ENCODE peak calls at places on chromosomes 13 and 19, in four cellular contexts. I, G, U and Y are unnamed samples.

GRCh38 chr13:112057434-112057735 is 9.6 kb upstream of the SOX1 start:
- DNase-seq in I (no peak), U (no peak), G (no peak), Y (no peak)

GRCh38 chr19:3586124-3586626 is 897 bp downstream of the GIPC3 start:
- DNase-seq in U (no peak), G (peak), I (no peak), Y (no peak)

GRCh38 chr19:30078381-30078910 is 136.4 kb downstream of the URI1 start:
- DNase-seq in I (peak), U (no peak), G (no peak), Y (peak)

GRCh38 chr13:113176292-113176691 is 17.8 kb downstream of the PROZ start:
- DNase-seq in U (no peak), G (no peak), I (peak), Y (no peak)

GRCh38 chr13:80716610-80717081 is 375.7 kb upstream of the SPRY2 start:
- DNase-seq in G (peak), U (no peak), I (no peak), Y (no peak)

GRCh38 chr13:113551081-113552000 is 33.2 kb upstream of the TFDP1 start:
- DNase-seq in I (no peak), G (peak), U (peak), Y (peak)

GRCh38 chr13:73303858-73304257 is 245.1 kb downstream of the KLF5 start:
- DNase-seq in I (no peak), U (no peak), G (no peak), Y (no peak)

GRCh38 chr13:45314822-45315221 is 26.2 kb downstream of the TPT1 start:
- DNase-seq in U (no peak), I (no peak), G (no peak), Y (no peak)

GRCh38 chr19:58350871-58351557 is 2.3 kb downstream of the A1BG start:
- DNase-seq in G (no peak), U (no peak), I (no peak), Y (no peak)

GRCh38 chr13:66972659-66973058 is 257.5 kb downstream of the PCDH9 start:
- DNase-seq in G (no peak), U (no peak), I (no peak), Y (no peak)

GRCh38 chr19:30071871-30072270 is 129.8 kb downstream of the URI1 start:
- DNase-seq in I (peak), G (peak), U (no peak), Y (peak)

GRCh38 chr19:15629003-15629880 is 11.5 kb upstream of the CYP4F3 start:
- DNase-seq in I (peak), G (peak), U (peak), Y (peak)

GRCh38 chr13:91292630-91293221 is 54.8 kb upstream of the MIR17HG start:
- DNase-seq in G (no peak), I (no peak), U (no peak), Y (no peak)

GRCh38 chr13:40440990-40441820 is 225.2 kb downstream of the FOXO1 start:
- DNase-seq in G (peak), U (peak), I (peak), Y (peak)

GRCh38 chr19:54160182-54160811 is 776 bp upstream of the LENG1 start:
- DNase-seq in U (no peak), G (no peak), I (no peak), Y (no peak)

GRCh38 chr13:63024458-63024857 is 1608.8 kb upstream of the PCDH20 start:
- DNase-seq in U (no peak), G (no peak), I (no peak), Y (no peak)

GRCh38 chr19:28235606-28236125 is 977.3 kb downstream of the UQCRFS1 start:
- DNase-seq in G (no peak), U (no peak), I (no peak), Y (no peak)

GRCh38 chr19:11137542-11138384 is 17.8 kb downstream of the SPC24 start:
- DNase-seq in I (peak), G (peak), U (peak), Y (peak)

GRCh38 chr19:39352549-39353285 is 10.5 kb downstream of the SAMD4B start:
- DNase-seq in I (no peak), U (no peak), G (no peak), Y (no peak)

GRCh38 chr19:11587302-11587972 is 9.8 kb upstream of the ZNF627 start:
- DNase-seq in I (peak), U (peak), G (peak), Y (peak)

GRCh38 chr13:40407567-40407966 is 258.9 kb downstream of the FOXO1 start:
- DNase-seq in I (no peak), G (no peak), U (no peak), Y (no peak)

GRCh38 chr19:14004619-14005380 is 1.3 kb downstream of the RFX1 start:
- DNase-seq in U (peak), G (peak), I (peak), Y (peak)

GRCh38 chr13:32314271-32314967 is 744 bp downstream of the ZAR1L start:
- DNase-seq in U (peak), G (peak), I (peak), Y (peak)

GRCh38 chr19:52992109-52993004 is 21.4 kb upstream of the ERVV-1 start:
- DNase-seq in G (peak), U (peak), I (no peak), Y (peak)

GRCh38 chr13:33367186-33367895 is 81.8 kb upstream of the STARD13 start:
- DNase-seq in U (no peak), I (no peak), G (no peak), Y (no peak)

GRCh38 chr19:16896098-16896912 is 7.5 kb downstream of the F2RL3 start:
- DNase-seq in G (no peak), I (no peak), U (no peak), Y (no peak)

GRCh38 chr13:27131202-27131623 is 40.4 kb downstream of the USP12 start:
- DNase-seq in G (peak), I (no peak), U (no peak), Y (no peak)

GRCh38 chr19:30158067-30158892 is 213.9 kb upstream of the ZNF536 start:
- DNase-seq in G (no peak), U (no peak), I (peak), Y (no peak)

GRCh38 chr19:19647037-19647835 is 3.8 kb upstream of the GMIP start:
- DNase-seq in U (no peak), I (no peak), G (no peak), Y (no peak)

GRCh38 chr19:19644054-19644388 is 564 bp upstream of the GMIP start:
- DNase-seq in G (no peak), I (no peak), U (no peak), Y (no peak)

GRCh38 chr19:19645233-19645870 is 1.9 kb upstream of the GMIP start:
- DNase-seq in I (no peak), G (no peak), U (no peak), Y (no peak)

GRCh38 chr19:19643158-19644053 is at the start of gene GMIP:
- DNase-seq in U (peak), I (peak), G (peak), Y (peak)

DNA sequence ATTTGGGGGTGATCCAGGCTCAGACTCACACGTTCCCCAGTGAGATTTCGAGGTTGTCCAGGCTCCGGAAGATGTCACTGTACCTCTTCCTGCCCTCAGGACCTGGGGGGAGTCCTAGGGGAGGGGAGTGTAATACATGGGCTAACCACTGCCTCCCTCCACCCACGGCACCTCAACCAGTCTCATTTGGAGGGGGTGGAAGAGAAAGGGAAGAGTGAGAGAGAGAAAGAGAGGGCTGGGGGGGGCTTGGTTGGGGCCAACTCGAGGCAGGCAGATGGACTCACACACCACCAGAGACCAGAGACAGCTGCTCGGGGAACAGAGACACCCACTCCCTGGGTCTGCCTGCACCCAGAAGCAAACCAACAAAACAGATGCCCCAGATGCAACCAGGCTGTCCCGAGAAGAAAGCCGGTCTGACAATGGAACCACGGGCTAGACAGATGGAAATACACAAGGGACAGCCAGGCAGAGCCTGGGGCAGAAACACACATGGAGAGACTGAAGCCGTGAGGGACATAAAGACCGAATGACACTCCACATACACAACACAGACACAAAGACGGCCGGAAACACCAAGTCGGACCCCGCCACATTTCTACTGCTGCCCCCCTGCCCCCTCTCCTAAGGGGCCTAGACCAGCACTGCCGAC is 825 bp downstream of the GMIP start:
- DNase-seq in G (peak), U (no peak), I (no peak), Y (no peak)
- H3K27ac ChIP-seq in G (peak), U (peak), I (peak), Y (peak)

GRCh38 chr19:1725100-1726064 is 27.9 kb upstream of the ONECUT3 start:
- DNase-seq in U (peak), I (peak), G (no peak), Y (no peak)
- TF ChIP-seq CTCF in U (no peak), I (no peak), G (no peak), Y (no peak)

GRCh38 chr19:38231918-38232317 is 7.9 kb upstream of the DPF1 start:
- DNase-seq in I (no peak), G (no peak), U (no peak), Y (no peak)
- H3K27ac ChIP-seq in I (no peak), G (no peak), U (no peak), Y (no peak)

GRCh38 chr13:96822900-96823299 is 171.4 kb downstream of the OXGR1 start:
- DNase-seq in U (peak), I (no peak), G (peak), Y (no peak)
- TF ChIP-seq CTCF in U (peak), I (peak), G (no peak), Y (peak)

GRCh38 chr19:45159204-45159970 is 1.4 kb downstream of the NKPD1 start:
- DNase-seq in G (no peak), U (no peak), I (no peak), Y (no peak)
- H3K27ac ChIP-seq in G (no peak), U (no peak), I (no peak), Y (no peak)

GRCh38 chr19:6491802-6492592 is 10.1 kb downstream of the TUBB4A start:
- DNase-seq in U (no peak), G (no peak), I (no peak), Y (no peak)
- TF ChIP-seq CTCF in U (no peak), G (no peak), I (no peak), Y (no peak)

GRCh38 chr13:50914301-50914700 is 4.7 kb downstream of the RNASEH2B start:
- DNase-seq in I (no peak), U (no peak), G (no peak), Y (no peak)
- H3K27ac ChIP-seq in I (no peak), U (peak), G (peak), Y (no peak)

DNA sequence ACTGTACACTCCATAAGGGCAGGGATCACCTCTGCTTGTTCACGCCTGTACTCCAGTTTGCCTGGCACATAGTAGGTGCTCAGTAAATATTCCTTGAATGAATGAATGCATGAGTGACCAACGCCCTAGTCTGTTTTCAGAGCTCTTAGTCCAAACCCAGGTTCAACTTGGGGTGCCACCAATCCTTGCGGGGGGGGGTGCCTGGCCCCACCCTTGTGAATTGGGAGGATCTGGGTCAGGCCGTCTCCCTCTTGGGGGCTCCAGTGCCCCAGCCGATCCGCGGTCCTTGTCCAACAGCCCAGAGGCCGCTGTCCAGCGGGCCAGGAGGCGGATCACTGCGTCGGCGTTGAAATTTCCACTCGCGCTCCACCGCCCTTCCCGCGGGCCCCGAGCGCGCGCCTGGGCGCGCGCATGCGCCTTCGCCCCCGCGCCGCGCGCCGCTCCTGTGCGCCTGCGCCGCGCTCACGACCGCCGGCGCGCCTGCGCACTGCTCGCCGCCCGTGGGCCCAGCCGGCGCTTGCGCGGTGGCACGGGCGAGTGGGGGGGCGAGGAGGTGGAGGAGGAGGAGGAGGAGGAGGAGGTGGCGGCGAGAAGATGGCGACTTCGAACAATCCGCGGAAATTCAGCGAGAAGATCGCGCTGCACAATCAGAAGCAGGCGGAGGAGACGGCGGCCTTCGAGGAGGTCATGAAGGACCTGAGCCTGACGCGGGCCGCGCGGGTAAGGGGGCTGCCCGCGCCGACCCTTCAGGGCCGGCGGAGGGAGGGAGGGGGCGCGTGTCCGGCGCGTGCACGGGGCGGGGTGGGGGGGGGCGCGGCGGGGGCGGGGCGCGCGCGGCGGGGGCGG is at the start of gene CRTC1:
- DNase-seq in G (peak), I (peak), U (peak), Y (peak)
- TF ChIP-seq CTCF in G (no peak), I (no peak), U (no peak), Y (no peak)